ENCODE peak calls at places on chromosomes 2 and 18, in nine cellular contexts. One of them, this sample, is unnamed.

GRCh38 chr2:113201496-113202304 is 27.9 kb downstream of the PSD4 start:
- DNase-seq in CD8-positive, alpha-beta T cell: no peak
- DNase-seq in GM13977: no peak
- DNase-seq in stromal cell of bone marrow: no peak
- DNase-seq in Daoy: no peak
- DNase-seq in non-pigmented ciliary epithelial cell: no peak
- DNase-seq in ovary: no peak
- DNase-seq in endodermal cell: no peak
- DNase-seq in sigmoid colon: no peak
- DNase-seq in this sample: no peak

GRCh38 chr2:95379616-95379925 is 22.9 kb upstream of the FAHD2A start:
- DNase-seq in endodermal cell: peak; percentile 73
- DNase-seq in CD8-positive, alpha-beta T cell: no peak
- DNase-seq in Daoy: no peak
- DNase-seq in non-pigmented ciliary epithelial cell: no peak
- DNase-seq in GM13977: no peak
- DNase-seq in ovary: no peak
- DNase-seq in sigmoid colon: no peak
- DNase-seq in stromal cell of bone marrow: no peak
- DNase-seq in this sample: no peak

GRCh38 chr2:8454797-8455196 is 227.1 kb upstream of the ID2 start:
- DNase-seq in GM13977: no peak
- DNase-seq in Daoy: no peak
- DNase-seq in stromal cell of bone marrow: no peak
- DNase-seq in ovary: no peak
- DNase-seq in CD8-positive, alpha-beta T cell: no peak
- DNase-seq in non-pigmented ciliary epithelial cell: no peak
- DNase-seq in sigmoid colon: peak; percentile 37
- DNase-seq in endodermal cell: no peak
- DNase-seq in this sample: no peak

GRCh38 chr2:158965731-158966130 is 2.7 kb upstream of the TANC1 start:
- DNase-seq in non-pigmented ciliary epithelial cell: no peak
- DNase-seq in Daoy: no peak
- DNase-seq in sigmoid colon: no peak
- DNase-seq in endodermal cell: no peak
- DNase-seq in stromal cell of bone marrow: no peak
- DNase-seq in CD8-positive, alpha-beta T cell: no peak
- DNase-seq in ovary: no peak
- DNase-seq in GM13977: no peak
- DNase-seq in this sample: no peak

GRCh38 chr18:31356025-31356424 is 20.6 kb upstream of the DSG4 start:
- DNase-seq in sigmoid colon: no peak
- DNase-seq in non-pigmented ciliary epithelial cell: no peak
- DNase-seq in endodermal cell: no peak
- DNase-seq in stromal cell of bone marrow: no peak
- DNase-seq in GM13977: peak; percentile 17
- DNase-seq in Daoy: no peak
- DNase-seq in ovary: no peak
- DNase-seq in CD8-positive, alpha-beta T cell: no peak
- DNase-seq in this sample: no peak

GRCh38 chr2:223837290-223838061 is at the start of gene AP1S3:
- DNase-seq in sigmoid colon: peak; percentile 73
- DNase-seq in ovary: peak; percentile 62
- DNase-seq in endodermal cell: peak; percentile 95
- DNase-seq in CD8-positive, alpha-beta T cell: peak; percentile 72
- DNase-seq in stromal cell of bone marrow: no peak
- DNase-seq in non-pigmented ciliary epithelial cell: no peak
- DNase-seq in Daoy: peak; percentile 77
- DNase-seq in GM13977: peak; percentile 94
- DNase-seq in this sample: no peak

GRCh38 chr2:36511858-36512630 is 85.9 kb downstream of the FEZ2 start:
- DNase-seq in ovary: no peak
- DNase-seq in non-pigmented ciliary epithelial cell: no peak
- DNase-seq in sigmoid colon: no peak
- DNase-seq in endodermal cell: no peak
- DNase-seq in CD8-positive, alpha-beta T cell: no peak
- DNase-seq in stromal cell of bone marrow: no peak
- DNase-seq in GM13977: peak; percentile 9
- DNase-seq in Daoy: peak; percentile 51
- DNase-seq in this sample: no peak

GRCh38 chr2:128449226-128450061 is 130.8 kb upstream of the HS6ST1 start:
- DNase-seq in stromal cell of bone marrow: no peak
- DNase-seq in GM13977: no peak
- DNase-seq in Daoy: no peak
- DNase-seq in endodermal cell: peak; percentile 49
- DNase-seq in CD8-positive, alpha-beta T cell: peak; percentile 47
- DNase-seq in sigmoid colon: peak; percentile 56
- DNase-seq in non-pigmented ciliary epithelial cell: no peak
- DNase-seq in ovary: no peak
- DNase-seq in this sample: no peak

GRCh38 chr2:223563462-223563861 is 38.7 kb downstream of the SCG2 start:
- DNase-seq in sigmoid colon: no peak
- DNase-seq in Daoy: peak; percentile 86
- DNase-seq in non-pigmented ciliary epithelial cell: peak; percentile 66
- DNase-seq in CD8-positive, alpha-beta T cell: no peak
- DNase-seq in endodermal cell: no peak
- DNase-seq in ovary: no peak
- DNase-seq in stromal cell of bone marrow: peak; percentile 50
- DNase-seq in GM13977: no peak
- DNase-seq in this sample: peak; percentile 80

GRCh38 chr2:217837001-217837491 is 165.7 kb downstream of the TNS1 start:
- DNase-seq in endodermal cell: peak; percentile 86
- DNase-seq in sigmoid colon: peak; percentile 97
- DNase-seq in non-pigmented ciliary epithelial cell: no peak
- DNase-seq in stromal cell of bone marrow: peak; percentile 64
- DNase-seq in ovary: no peak
- DNase-seq in GM13977: no peak
- DNase-seq in Daoy: peak; percentile 48
- DNase-seq in CD8-positive, alpha-beta T cell: no peak
- DNase-seq in this sample: no peak

GRCh38 chr2:177038772-177039484 is 173.7 kb upstream of the HNRNPA3 start:
- DNase-seq in ovary: no peak
- DNase-seq in GM13977: no peak
- DNase-seq in non-pigmented ciliary epithelial cell: no peak
- DNase-seq in endodermal cell: no peak
- DNase-seq in Daoy: peak; percentile 6
- DNase-seq in sigmoid colon: no peak
- DNase-seq in CD8-positive, alpha-beta T cell: no peak
- DNase-seq in stromal cell of bone marrow: peak; percentile 3
- DNase-seq in this sample: no peak

GRCh38 chr2:230930149-230930780 is 5.2 kb upstream of the GPR55 start:
- DNase-seq in Daoy: no peak
- DNase-seq in GM13977: no peak
- DNase-seq in ovary: no peak
- DNase-seq in stromal cell of bone marrow: no peak
- DNase-seq in endodermal cell: peak; percentile 12
- DNase-seq in CD8-positive, alpha-beta T cell: no peak
- DNase-seq in non-pigmented ciliary epithelial cell: no peak
- DNase-seq in sigmoid colon: peak; percentile 18
- DNase-seq in this sample: no peak